ENCODE peak calls at places on chromosomes 16 and 17, in seven cellular contexts. A is H9, U is neuronal stem cell, D is H1, R is IMR-90, M is mesenchymal stem cell, G is trophoblast cell. T is an unnamed sample.

GRCh38 chr17:49204521-49204920 is 5.9 kb downstream of the GNGT2 start:
- DNase-seq in A (no peak), U (no peak), D (no peak), R (peak; percentile 28), M (no peak), G (no peak), T (no peak)

GRCh38 chr16:17105239-17105721 is 365.5 kb downstream of the XYLT1 start:
- DNase-seq in A (no peak), U (no peak), D (no peak), R (peak; percentile 2), M (no peak), G (no peak), T (no peak)

GRCh38 chr17:17513626-17514025 is 17.4 kb upstream of the RASD1 start:
- DNase-seq in A (no peak), U (no peak), D (no peak), R (no peak), M (no peak), G (no peak), T (no peak)

GRCh38 chr16:56332464-56333079 is 92.8 kb downstream of the AMFR start:
- DNase-seq in A (peak; percentile 93), U (no peak), D (no peak), R (peak; percentile 45), M (peak; percentile 74), G (peak; percentile 53), T (peak; percentile 85)

GRCh38 chr17:55768946-55769624 is 18.2 kb downstream of the PCTP start:
- DNase-seq in A (no peak), U (no peak), D (no peak), R (peak; percentile 24), M (no peak), G (no peak), T (no peak)

GRCh38 chr17:46059457-46059856 is 60.4 kb downstream of the STH start:
- DNase-seq in A (no peak), U (no peak), D (no peak), R (no peak), M (no peak), G (no peak), T (no peak)

GRCh38 chr16:10598157-10598556 is 17.8 kb upstream of the EMP2 start:
- DNase-seq in A (no peak), U (no peak), D (no peak), R (no peak), M (no peak), G (no peak), T (no peak)

GRCh38 chr17:74339537-74340195 is 13.6 kb downstream of the KIF19 start:
- DNase-seq in A (no peak), U (no peak), D (no peak), R (no peak), M (no peak), G (no peak), T (no peak)

GRCh38 chr17:79529661-79530081 is 81.2 kb downstream of the RBFOX3 start:
- DNase-seq in A (no peak), U (no peak), D (no peak), R (no peak), M (no peak), G (no peak), T (no peak)

GRCh38 chr17:77690271-77691161 is 268.0 kb upstream of the TNRC6C start:
- DNase-seq in A (peak; percentile 25), U (no peak), D (no peak), R (no peak), M (no peak), G (no peak), T (no peak)

GRCh38 chr17:43409131-43409530 is 10.3 kb downstream of the ARL4D start:
- DNase-seq in A (no peak), U (no peak), D (no peak), R (no peak), M (no peak), G (no peak), T (no peak)

GRCh38 chr16:57677622-57678369 is 9.7 kb downstream of the ADGRG3 start:
- DNase-seq in A (no peak), U (no peak), D (no peak), R (no peak), M (peak; percentile 8), G (no peak), T (no peak)

GRCh38 chr16:15038689-15039088 is 17.2 kb downstream of the NTAN1 start:
- DNase-seq in A (no peak), U (no peak), D (no peak), R (no peak), M (no peak), G (no peak), T (no peak)

GRCh38 chr16:11208916-11209665 is 46.9 kb downstream of the SOCS1 start:
- DNase-seq in A (no peak), U (no peak), D (no peak), R (no peak), M (no peak), G (peak; percentile 52), T (no peak)

GRCh38 chr17:43931062-43931571 is 11.2 kb downstream of the PPY start:
- DNase-seq in A (no peak), U (no peak), D (no peak), R (no peak), M (no peak), G (no peak), T (no peak)

GRCh38 chr16:50025544-50025931 is 513 bp downstream of the CNEP1R1 start:
- DNase-seq in A (no peak), U (no peak), D (no peak), R (no peak), M (peak; percentile 35), G (no peak), T (peak; percentile 40)

GRCh38 chr17:45036696-45037095 is 14.7 kb downstream of the DCAKD start:
- DNase-seq in A (no peak), U (no peak), D (no peak), R (no peak), M (no peak), G (no peak), T (no peak)

GRCh38 chr16:59339871-59340270 is 605.8 kb upstream of the GOT2 start:
- DNase-seq in A (peak; percentile 32), U (no peak), D (peak; percentile 19), R (no peak), M (no peak), G (no peak), T (peak; percentile 72)

GRCh38 chr16:14501331-14502255 is 128.5 kb downstream of the PARN start:
- DNase-seq in A (peak; percentile 80), U (no peak), D (peak; percentile 51), R (peak; percentile 94), M (peak; percentile 87), G (peak; percentile 73), T (peak; percentile 93)

GRCh38 chr17:45234641-45235040 is 13.0 kb downstream of the FMNL1 start:
- DNase-seq in A (peak; percentile 89), U (no peak), D (no peak), R (no peak), M (no peak), G (no peak), T (peak; percentile 75)

GRCh38 chr16:84717484-84717883 is 17.7 kb downstream of the USP10 start:
- DNase-seq in A (no peak), U (no peak), D (no peak), R (no peak), M (no peak), G (no peak), T (no peak)

GRCh38 chr17:41619162-41619933 is 5.0 kb downstream of the KRT17 start:
- DNase-seq in A (no peak), U (no peak), D (no peak), R (no peak), M (no peak), G (no peak), T (no peak)

GRCh38 chr16:65832269-65832668 is 534.2 kb upstream of the CDH5 start:
- DNase-seq in A (no peak), U (no peak), D (no peak), R (no peak), M (peak; percentile 14), G (no peak), T (peak; percentile 12)

GRCh38 chr17:77246110-77247047 is 105.6 kb downstream of the SEC14L1 start:
- DNase-seq in A (no peak), U (no peak), D (no peak), R (no peak), M (no peak), G (no peak), T (no peak)

GRCh38 chr17:40023590-40024292 is 8.5 kb downstream of the CSF3 start:
- DNase-seq in A (no peak), U (no peak), D (no peak), R (no peak), M (no peak), G (no peak), T (no peak)

DNA sequence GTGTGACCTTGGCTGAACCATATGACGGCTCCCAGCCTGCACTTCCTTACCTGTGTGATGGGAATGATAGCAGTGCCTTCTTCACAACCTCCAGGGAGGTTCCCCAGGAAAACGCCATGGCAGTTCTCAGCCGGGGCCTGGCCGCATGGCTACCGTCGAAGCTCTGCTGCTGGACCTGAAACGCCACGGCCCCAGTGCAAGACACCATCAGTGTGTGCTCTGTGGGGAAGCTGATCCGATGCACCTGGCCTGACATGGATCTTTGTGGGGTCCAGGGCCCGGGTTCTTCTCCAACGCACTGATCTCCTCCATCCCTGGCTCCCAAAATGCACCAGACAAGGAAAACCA is 54.5 kb upstream of the ZNF469 start:
- DNase-seq in A (no peak), U (no peak), D (no peak), R (no peak), M (no peak), G (no peak), T (no peak)
- H3K79me1 ChIP-seq in A (no peaks in the 10 kb centered on the region), U (no peaks in the 10 kb centered on the region), D (no peaks in the 10 kb centered on the region), R (peaks cover 26% of the 10 kb centered on the region), M (no peaks in the 10 kb centered on the region), G (no peaks in the 10 kb centered on the region), T (no peaks in the 10 kb centered on the region)

GRCh38 chr16:75837264-75837663 is 111.0 kb upstream of the CPHXL start:
- DNase-seq in A (no peak), U (no peak), D (no peak), R (no peak), M (no peak), G (no peak), T (no peak)

GRCh38 chr16:75837681-75838080 is 111.4 kb upstream of the CPHXL start:
- DNase-seq in A (no peak), U (no peak), D (no peak), R (no peak), M (no peak), G (no peak), T (peak; percentile 62)

GRCh38 chr16:75836377-75837010 is 110.2 kb upstream of the CPHXL start:
- DNase-seq in A (no peak), U (no peak), D (no peak), R (no peak), M (no peak), G (no peak), T (peak; percentile 92)
- H3K79me1 ChIP-seq in A (no peaks in the 10 kb centered on the region), U (no peaks in the 10 kb centered on the region), D (no peaks in the 10 kb centered on the region), R (no peaks in the 10 kb centered on the region), M (no peaks in the 10 kb centered on the region), G (no peaks in the 10 kb centered on the region), T (no peaks in the 10 kb centered on the region)

GRCh38 chr16:89695875-89696597 is 5.5 kb downstream of the SPATA2L start:
- DNase-seq in A (no peak), U (no peak), D (no peak), R (no peak), M (no peak), G (no peak), T (no peak)
- H3K79me1 ChIP-seq in A (no peaks in the 10 kb centered on the region), U (peaks cover 6% of the 10 kb centered on the region), D (no peaks in the 10 kb centered on the region), R (peaks cover 24% of the 10 kb centered on the region), M (peaks cover 33% of the 10 kb centered on the region), G (peaks cover 7% of the 10 kb centered on the region), T (no peaks in the 10 kb centered on the region)

DNA sequence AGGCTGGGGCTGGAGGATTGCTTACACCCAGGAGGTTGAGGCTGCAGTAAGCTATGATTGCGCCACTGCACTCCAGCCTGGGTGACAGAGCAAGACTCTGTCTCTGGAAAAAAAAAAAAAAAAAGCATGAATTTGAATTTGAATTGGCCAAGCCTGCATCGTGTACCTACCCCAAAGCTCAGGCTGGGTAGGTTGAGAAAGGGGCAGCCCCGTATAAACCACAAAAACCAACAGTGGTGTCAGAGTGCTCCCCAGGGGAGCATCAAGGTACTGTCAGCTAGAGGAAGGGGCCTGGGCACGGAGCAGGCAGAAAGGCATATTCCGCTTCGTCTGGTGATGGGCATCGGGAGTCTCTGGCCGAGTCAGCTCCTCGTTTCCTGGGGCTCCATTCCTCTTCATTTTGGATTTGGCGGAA is 40.9 kb downstream of the RAP1GAP2 start:
- DNase-seq in A (no peak), U (no peak), D (no peak), R (no peak), M (no peak), G (no peak), T (no peak)
- H3K79me1 ChIP-seq in A (no peaks in the 10 kb centered on the region), U (no peaks in the 10 kb centered on the region), D (no peaks in the 10 kb centered on the region), R (no peaks in the 10 kb centered on the region), M (no peaks in the 10 kb centered on the region), G (peaks cover 1% of the 10 kb centered on the region), T (no peaks in the 10 kb centered on the region)